ENCODE peak calls at places on chromosomes 5 and 9, in five cellular contexts. Z is uterus, W is AG04450, S is heart left ventricle, X is IMR-90. V is an unnamed sample.

GRCh38 chr5:83227611-83228010 is 150.3 kb downstream of the XRCC4 start:
- DNase-seq in W (no peak), X (peak), S (no peak), Z (no peak), V (no peak)

GRCh38 chr5:1108865-1109174 is 3.0 kb downstream of the SLC12A7 start:
- DNase-seq in W (no peak), S (no peak), X (no peak), Z (no peak), V (no peak)

GRCh38 chr9:90288275-90288639 is 354.4 kb downstream of the DIRAS2 start:
- DNase-seq in X (no peak), Z (no peak), S (no peak), W (no peak), V (no peak)

GRCh38 chr9:134213508-134214394 is 49.4 kb upstream of the RNU6ATAC start:
- DNase-seq in Z (no peak), W (no peak), X (no peak), S (no peak), V (no peak)

GRCh38 chr5:156707750-156708149 is 142.3 kb upstream of the PPP1R2B start:
- DNase-seq in Z (no peak), X (no peak), S (no peak), W (no peak), V (no peak)

GRCh38 chr9:132582276-132582785 is at the start of gene BARHL1:
- DNase-seq in W (no peak), S (no peak), Z (no peak), X (no peak), V (no peak)

GRCh38 chr5:134438641-134439621 is 27.2 kb upstream of the CDKN2AIPNL start:
- DNase-seq in Z (peak), X (peak), W (peak), S (peak), V (no peak)

GRCh38 chr5:133235696-133236426 is 184.0 kb downstream of the HSPA4 start:
- DNase-seq in X (peak), W (no peak), Z (no peak), S (no peak), V (no peak)

GRCh38 chr9:92133949-92134604 is 18.9 kb upstream of the SPTLC1 start:
- DNase-seq in S (peak), W (peak), Z (peak), X (peak), V (peak)

GRCh38 chr5:142962172-142962528 is 192.0 kb downstream of the ARHGAP26 start:
- DNase-seq in Z (no peak), S (no peak), W (no peak), X (no peak), V (no peak)

GRCh38 chr9:72772641-72773040 is 180.2 kb downstream of the ALDH1A1 start:
- DNase-seq in W (no peak), S (no peak), X (peak), Z (no peak), V (no peak)

GRCh38 chr5:76422175-76422574 is 19.1 kb downstream of the IQGAP2 start:
- DNase-seq in S (no peak), W (no peak), Z (no peak), X (no peak), V (no peak)

GRCh38 chr5:112635276-112635675 is 102.4 kb upstream of the APC start:
- DNase-seq in X (no peak), W (no peak), S (no peak), Z (no peak), V (no peak)

GRCh38 chr5:175800656-175801081 is 70.7 kb upstream of the CPLX2 start:
- DNase-seq in W (no peak), Z (no peak), X (peak), S (no peak), V (no peak)

GRCh38 chr5:174801798-174802197 is 77.4 kb downstream of the MSX2 start:
- DNase-seq in Z (no peak), X (no peak), W (no peak), S (no peak), V (no peak)

GRCh38 chr5:2909035-2909434 is 157.6 kb upstream of the IRX2 start:
- DNase-seq in W (no peak), Z (no peak), S (no peak), X (no peak), V (peak)

GRCh38 chr5:18792145-18792544 is 1157.9 kb downstream of the TAF11L14 start:
- DNase-seq in W (no peak), S (no peak), Z (no peak), X (no peak), V (no peak)

GRCh38 chr9:34171753-34172535 is 6.9 kb upstream of the UBAP1 start:
- DNase-seq in Z (no peak), W (no peak), S (no peak), X (no peak), V (no peak)

GRCh38 chr9:124004608-124005007 is 7.0 kb upstream of the LHX2 start:
- DNase-seq in Z (no peak), X (no peak), W (no peak), S (no peak), V (no peak)

GRCh38 chr9:124852829-124853531 is at the start of gene WDR38:
- DNase-seq in X (peak), W (no peak), S (peak), Z (peak), V (peak)

GRCh38 chr5:95741458-95741857 is 10.3 kb downstream of the RHOBTB3 start:
- DNase-seq in S (no peak), W (no peak), Z (no peak), X (no peak), V (no peak)

GRCh38 chr9:110048473-110048975 is 159.4 kb downstream of the C9orf152 start:
- DNase-seq in S (peak), X (peak), W (no peak), Z (peak), V (peak)

GRCh38 chr5:176788931-176789872 is 21.2 kb upstream of the UNC5A start:
- DNase-seq in W (no peak), X (no peak), S (no peak), Z (no peak), V (no peak)

GRCh38 chr5:143860211-143860610 is 48.2 kb downstream of the HMHB1 start:
- DNase-seq in X (no peak), Z (no peak), S (no peak), W (no peak), V (no peak)

GRCh38 chr5:142387022-142387682 is 62.3 kb upstream of the SPRY4 start:
- DNase-seq in X (no peak), Z (no peak), S (no peak), W (no peak), V (no peak)

GRCh38 chr5:160369990-160370712 is at the start of gene C1QTNF2:
- DNase-seq in W (peak), Z (peak), X (peak), S (peak), V (no peak)

DNA sequence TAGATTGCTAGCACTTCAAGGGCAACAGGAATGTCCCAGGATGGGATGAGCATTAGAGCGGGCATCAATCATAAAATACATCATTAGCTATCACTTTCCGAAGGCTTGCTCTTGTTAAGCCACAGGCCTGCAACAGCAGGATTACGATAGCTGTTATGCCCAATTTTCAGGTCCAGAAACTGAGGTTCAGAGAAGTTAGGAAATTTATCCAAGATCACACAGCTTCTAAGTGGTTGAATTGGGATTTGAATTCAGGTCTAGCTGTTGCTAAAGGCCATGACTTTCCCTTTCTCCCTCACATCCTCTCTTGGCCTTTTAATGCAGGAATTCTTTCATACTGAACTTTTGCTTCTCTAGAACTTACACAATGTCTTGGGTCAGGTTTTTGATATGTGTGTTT is 119.4 kb upstream of the ERCC6L2 start:
- DNase-seq in S (no peak), X (no peak), Z (no peak), W (no peak), V (no peak)
- TF ChIP-seq CTCF in S (no peak), X (no peak), Z (no peak), W (no peak), V (no peak)

GRCh38 chr5:10335711-10336470 is 17.6 kb upstream of the MARCHF6 start:
- DNase-seq in S (no peak), Z (no peak), X (no peak), W (no peak), V (no peak)

GRCh38 chr5:10332301-10332700 is 21.2 kb upstream of the MARCHF6 start:
- DNase-seq in Z (no peak), S (no peak), W (no peak), X (no peak), V (no peak)

GRCh38 chr5:10334830-10335229 is 18.7 kb upstream of the MARCHF6 start:
- DNase-seq in S (no peak), W (no peak), X (no peak), Z (no peak), V (no peak)

GRCh38 chr5:10331341-10331796 is 22.1 kb upstream of the MARCHF6 start:
- DNase-seq in W (peak), X (peak), S (peak), Z (peak), V (peak)

GRCh38 chr5:10333154-10334006 is 20.1 kb upstream of the MARCHF6 start:
- DNase-seq in W (no peak), X (peak), Z (peak), S (peak), V (peak)
- TF ChIP-seq CTCF in W (no peak), X (no peak), Z (no peak), S (peak), V (peak)

DNA sequence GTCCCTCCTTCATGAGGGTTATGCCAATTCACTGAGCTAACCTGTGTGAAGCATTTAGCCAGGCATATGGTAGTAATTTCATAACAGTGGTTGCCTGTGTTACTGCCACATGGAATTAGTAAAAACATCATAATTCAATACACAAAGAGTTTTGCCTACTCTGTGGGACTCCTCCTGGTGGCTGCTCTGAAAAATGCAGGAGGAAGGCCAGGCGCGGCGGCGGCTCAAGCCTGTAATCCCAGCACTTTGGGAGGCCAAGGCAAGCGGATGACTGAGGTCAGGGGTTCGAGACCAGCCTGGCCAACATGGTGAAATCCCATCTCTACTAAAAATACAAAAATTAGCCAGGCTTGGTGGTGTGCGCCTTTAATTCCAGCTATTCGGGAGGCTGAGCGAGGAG is 547.3 kb downstream of the CDK5RAP2 start:
- DNase-seq in W (no peak), Z (no peak), X (no peak), S (no peak), V (no peak)
- TF ChIP-seq CTCF in W (no peak), Z (no peak), X (peak), S (peak), V (peak)

GRCh38 chr9:81351166-81351565 is 338.2 kb downstream of the TLE1 start:
- DNase-seq in Z (no peak), S (no peak), X (no peak), W (no peak), V (no peak)
- TF ChIP-seq CTCF in Z (no peak), S (no peak), X (no peak), W (no peak), V (no peak)

DNA sequence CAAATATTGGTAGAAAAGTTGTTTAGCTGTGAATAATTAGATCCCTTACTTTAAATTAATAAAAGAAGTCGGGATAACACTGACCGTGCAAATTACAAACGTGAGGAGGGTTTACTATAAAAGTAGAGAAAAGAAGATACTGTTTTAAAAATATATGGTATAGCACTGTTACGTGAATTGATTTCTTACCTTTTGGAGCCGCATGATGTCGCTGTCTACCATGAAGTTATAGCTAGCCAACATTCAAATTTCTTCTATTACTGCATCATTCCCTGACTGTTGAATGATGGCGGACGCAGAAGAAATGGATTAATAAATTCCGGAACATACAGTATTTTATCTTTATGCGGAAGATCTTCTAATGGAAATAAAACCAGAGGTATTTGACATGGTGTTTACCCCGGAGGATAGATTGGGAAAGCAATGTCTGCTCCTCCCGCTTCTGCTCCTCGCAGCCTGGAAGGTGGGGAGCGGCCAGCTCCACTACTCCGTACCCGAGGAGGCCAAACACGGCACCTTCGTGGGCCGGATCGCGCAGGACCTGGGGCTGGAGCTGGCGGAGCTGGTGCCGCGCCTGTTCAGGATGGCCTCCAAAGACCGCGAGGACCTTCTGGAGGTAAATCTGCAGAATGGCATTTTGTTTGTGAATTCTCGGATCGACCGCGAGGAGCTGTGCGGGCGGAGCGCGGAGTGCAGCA is at the start of gene PCDHA6:
- DNase-seq in X (no peak), W (no peak), Z (no peak), S (no peak), V (no peak)
- TF ChIP-seq CTCF in X (no peak), W (no peak), Z (no peak), S (peak), V (peak)

GRCh38 chr5:139137703-139138102 is 60.5 kb downstream of the SIL1 start:
- DNase-seq in S (no peak), W (no peak), X (peak), Z (no peak), V (no peak)
- TF ChIP-seq CTCF in S (peak), W (peak), X (peak), Z (no peak), V (peak)

GRCh38 chr9:75604661-75605060 is 285.8 kb upstream of the PCSK5 start:
- DNase-seq in X (no peak), W (no peak), Z (no peak), S (no peak), V (no peak)

GRCh38 chr9:75599249-75599648 is 291.2 kb upstream of the PCSK5 start:
- DNase-seq in S (no peak), Z (no peak), W (no peak), X (no peak), V (no peak)

GRCh38 chr9:75602074-75602473 is 288.4 kb upstream of the PCSK5 start:
- DNase-seq in W (no peak), Z (no peak), S (no peak), X (no peak), V (no peak)

GRCh38 chr9:75601280-75601679 is 289.2 kb upstream of the PCSK5 start:
- DNase-seq in X (no peak), W (no peak), S (no peak), Z (no peak), V (no peak)
- TF ChIP-seq CTCF in X (no peak), W (no peak), S (peak), Z (no peak), V (peak)